ENCODE peak calls at places on chromosome 17, in five cellular contexts. M, C, I, O and E are unnamed samples.

GRCh38 chr17:32267690-32268205 is 2.1 kb downstream of the RHBDL3 start:
- DNase-seq in C (no peak), M (no peak), O (no peak), I (no peak), E (no peak)

GRCh38 chr17:78113804-78114785 is 14.5 kb downstream of the TMC6 start:
- DNase-seq in I (no peak), M (no peak), C (no peak), O (no peak), E (peak)

GRCh38 chr17:77331161-77331864 is 190.5 kb downstream of the SEC14L1 start:
- DNase-seq in O (peak), M (peak), I (peak), C (peak), E (peak)

GRCh38 chr17:10652984-10653680 is 4.0 kb downstream of the MYH3 start:
- DNase-seq in I (no peak), M (no peak), C (no peak), O (no peak), E (no peak)

GRCh38 chr17:62824290-62825135 is 16.4 kb upstream of the MARCHF10 start:
- DNase-seq in O (no peak), C (no peak), M (no peak), I (peak), E (no peak)

GRCh38 chr17:7711356-7711755 is 6.2 kb upstream of the DNAH2 start:
- DNase-seq in O (no peak), I (no peak), M (no peak), C (no peak), E (no peak)

GRCh38 chr17:17511971-17512858 is 16.0 kb upstream of the RASD1 start:
- DNase-seq in I (peak), O (peak), M (no peak), C (no peak), E (peak)

GRCh38 chr17:46782250-46782953 is 36.1 kb downstream of the WNT3 start:
- DNase-seq in C (peak), O (no peak), M (no peak), I (peak), E (no peak)

GRCh38 chr17:42342242-42343008 is 45.8 kb downstream of the STAT3 start:
- DNase-seq in I (no peak), M (no peak), C (peak), O (no peak), E (no peak)

GRCh38 chr17:42522263-42522790 is 13.7 kb upstream of the NAGLU start:
- DNase-seq in C (no peak), I (no peak), O (no peak), M (no peak), E (peak)

GRCh38 chr17:37826497-37827115 is 81.7 kb upstream of the HNF1B start:
- DNase-seq in O (no peak), C (no peak), M (no peak), I (no peak), E (no peak)

GRCh38 chr17:47634870-47635269 is 14.8 kb upstream of the KPNB1 start:
- DNase-seq in M (no peak), I (no peak), O (no peak), C (no peak), E (no peak)

GRCh38 chr17:82776454-82776853 is 24.6 kb downstream of the TBCD start:
- DNase-seq in O (no peak), M (no peak), I (no peak), C (no peak), E (no peak)

GRCh38 chr17:3260163-3260562 is 38.0 kb downstream of the OR3A1 start:
- DNase-seq in C (no peak), M (no peak), O (no peak), I (no peak), E (no peak)

GRCh38 chr17:66789961-66790421 is 44.9 kb upstream of the CACNG5 start:
- DNase-seq in O (no peak), C (no peak), M (no peak), I (no peak), E (no peak)

GRCh38 chr17:33292981-33293867 is at the start of gene ASIC2:
- DNase-seq in M (no peak), I (no peak), C (peak), O (no peak), E (no peak)

GRCh38 chr17:77827039-77827438 is 131.5 kb upstream of the TNRC6C start:
- DNase-seq in M (no peak), C (no peak), O (no peak), I (no peak), E (peak)

GRCh38 chr17:46167826-46168569 is 25.2 kb downstream of the KANSL1 start:
- DNase-seq in C (no peak), M (no peak), I (no peak), O (no peak), E (no peak)

GRCh38 chr17:31582151-31582907 is 190.9 kb downstream of the RAB11FIP4 start:
- DNase-seq in M (no peak), O (no peak), I (no peak), C (peak), E (peak)

GRCh38 chr17:81438688-81439087 is 43.4 kb downstream of the BAHCC1 start:
- DNase-seq in C (no peak), I (no peak), M (no peak), O (no peak), E (no peak)

GRCh38 chr17:62064791-62065563 is at the start of gene MED13:
- DNase-seq in M (peak), I (peak), C (peak), O (peak), E (peak)

GRCh38 chr17:73586921-73587680 is 57.1 kb downstream of the SDK2 start:
- DNase-seq in I (peak), M (no peak), C (peak), O (no peak), E (no peak)

GRCh38 chr17:41695134-41695661 is 6.5 kb downstream of the EIF1 start:
- DNase-seq in M (no peak), I (no peak), O (no peak), C (no peak), E (no peak)

GRCh38 chr17:1498869-1499268 is 6.4 kb upstream of the MYO1C start:
- DNase-seq in I (no peak), M (no peak), C (no peak), O (no peak), E (no peak)

GRCh38 chr17:39938140-39938869 is 10.8 kb downstream of the LRRC3C start:
- DNase-seq in C (no peak), O (no peak), M (no peak), I (no peak), E (no peak)

GRCh38 chr17:9343513-9343912 is 232.1 kb downstream of the STX8 start:
- DNase-seq in O (no peak), I (no peak), C (no peak), M (no peak), E (no peak)

GRCh38 chr17:2892305-2892971 is 96.2 kb downstream of the RAP1GAP2 start:
- DNase-seq in C (peak), M (no peak), I (peak), O (no peak), E (no peak)

GRCh38 chr17:57121308-57122042 is 36.4 kb downstream of the AKAP1 start:
- DNase-seq in M (no peak), I (no peak), C (no peak), O (peak), E (no peak)

GRCh38 chr17:73492802-73493139 is 151.5 kb downstream of the SDK2 start:
- DNase-seq in M (no peak), O (no peak), I (no peak), C (no peak), E (no peak)

GRCh38 chr17:60641810-60642220 is 35.8 kb upstream of the BCAS3 start:
- DNase-seq in O (peak), C (peak), M (no peak), I (peak), E (peak)

GRCh38 chr17:5661486-5662125 is 77.3 kb upstream of the NLRP1 start:
- DNase-seq in I (no peak), M (no peak), O (no peak), C (no peak), E (no peak)

GRCh38 chr17:65698381-65699061 is 137.1 kb upstream of the AXIN2 start:
- DNase-seq in I (peak), O (peak), M (no peak), C (no peak), E (no peak)

GRCh38 chr17:2020721-2021120 is 4.4 kb downstream of the RTN4RL1 start:
- DNase-seq in M (no peak), I (no peak), O (no peak), C (no peak), E (no peak)

GRCh38 chr17:45299311-45299710 is 17.5 kb downstream of the MAP3K14 start:
- DNase-seq in I (no peak), C (no peak), O (no peak), M (no peak), E (no peak)

GRCh38 chr17:67434061-67434525 is 57.0 kb downstream of the PITPNC1 start:
- DNase-seq in C (peak), I (no peak), M (no peak), O (no peak), E (no peak)

GRCh38 chr17:68127914-68128313 is 92.4 kb downstream of the KPNA2 start:
- DNase-seq in O (no peak), C (no peak), M (no peak), I (no peak), E (no peak)

GRCh38 chr17:1713878-1714487 is 3.8 kb upstream of the TLCD2 start:
- DNase-seq in M (no peak), C (peak), I (no peak), O (peak), E (no peak)

GRCh38 chr17:45828171-45829133 is 16.2 kb upstream of the SPPL2C start:
- DNase-seq in M (no peak), C (no peak), I (peak), O (no peak), E (no peak)

GRCh38 chr17:45756266-45756989 is 27.7 kb upstream of the CRHR1 start:
- DNase-seq in I (no peak), O (no peak), C (no peak), M (no peak), E (no peak)